ENCODE peak calls at places on chromosomes 6 and 20, in seven cellular contexts. V is CD8-positive, alpha-beta T cell; C is astrocyte of the spinal cord; J is esophagus muscularis mucosa; Q is A549; H is osteocyte; D is CD4-positive, alpha-beta T cell. Y is an unnamed sample.

GRCh38 chr6:132401120-132401940 is at the start of gene MOXD1:
- DNase-seq in C (no peak), Q (peak; percentile 8), J (no peak), V (no peak), D (no peak), H (peak; percentile 88), Y (peak; percentile 75)

GRCh38 chr20:63037669-63038268 is 31.0 kb upstream of the BHLHE23 start:
- DNase-seq in Q (no peak), C (no peak), D (no peak), H (no peak), V (no peak), J (no peak), Y (no peak)

GRCh38 chr6:35473075-35473848 is 5.1 kb downstream of the RPL10A start:
- DNase-seq in V (no peak), Q (no peak), D (no peak), J (no peak), C (no peak), H (no peak), Y (no peak)

GRCh38 chr6:11172501-11173337 is 59.7 kb downstream of the NEDD9 start:
- DNase-seq in Q (peak; percentile 64), V (peak; percentile 80), C (peak; percentile 53), D (peak; percentile 71), H (no peak), J (no peak), Y (peak; percentile 76)

GRCh38 chr6:162591517-162591916 is 136.0 kb downstream of the PRKN start:
- DNase-seq in Q (no peak), J (no peak), H (no peak), D (no peak), V (no peak), C (no peak), Y (no peak)

GRCh38 chr6:169251822-169252804 is 1.5 kb downstream of the THBS2 start:
- DNase-seq in H (peak; percentile 67), J (no peak), Q (no peak), C (no peak), D (no peak), V (no peak), Y (no peak)

GRCh38 chr20:25031241-25031640 is 26.7 kb downstream of the ACSS1 start:
- DNase-seq in Q (no peak), J (no peak), V (no peak), C (no peak), H (no peak), D (no peak), Y (no peak)

GRCh38 chr20:25525295-25525694 is 60.0 kb downstream of the NINL start:
- DNase-seq in J (no peak), D (no peak), V (no peak), H (no peak), Q (no peak), C (no peak), Y (no peak)

GRCh38 chr6:47457370-47457769 is 20.2 kb upstream of the CD2AP start:
- DNase-seq in J (no peak), C (no peak), D (no peak), Q (no peak), H (no peak), V (no peak), Y (no peak)

GRCh38 chr6:159151266-159151855 is 17.8 kb upstream of the FNDC1 start:
- DNase-seq in H (no peak), V (peak; percentile 32), J (no peak), Q (peak; percentile 53), D (no peak), C (peak; percentile 69), Y (no peak)

GRCh38 chr20:53925651-53926401 is 144.6 kb downstream of the BCAS1 start:
- DNase-seq in Q (no peak), D (no peak), J (no peak), V (no peak), C (no peak), H (no peak), Y (no peak)

GRCh38 chr20:62350098-62350628 is 16.9 kb downstream of the LAMA5 start:
- DNase-seq in H (no peak), D (no peak), Q (peak; percentile 93), J (no peak), C (no peak), V (no peak), Y (no peak)

GRCh38 chr6:142705054-142705453 is 239.9 kb downstream of the HIVEP2 start:
- DNase-seq in C (no peak), D (no peak), J (peak; percentile 42), Q (no peak), V (no peak), H (no peak), Y (no peak)

GRCh38 chr6:16876201-16876600 is 114.9 kb upstream of the ATXN1 start:
- DNase-seq in Q (no peak), C (no peak), D (no peak), V (no peak), H (no peak), J (no peak), Y (no peak)

GRCh38 chr6:1325471-1326309 is 13.8 kb downstream of the FOXQ1 start:
- DNase-seq in J (peak; percentile 91), Q (peak; percentile 93), C (peak; percentile 69), D (no peak), V (no peak), H (no peak), Y (no peak)

GRCh38 chr6:42028234-42029061 is 21.9 kb upstream of the TAF8 start:
- DNase-seq in C (peak; percentile 79), J (no peak), H (no peak), V (no peak), Q (peak; percentile 72), D (no peak), Y (no peak)

GRCh38 chr20:47071646-47072185 is 177.1 kb downstream of the EYA2 start:
- DNase-seq in H (no peak), Q (no peak), V (no peak), J (no peak), D (no peak), C (no peak), Y (no peak)

GRCh38 chr20:48739395-48740268 is 88.2 kb downstream of the PREX1 start:
- DNase-seq in V (no peak), H (no peak), D (no peak), C (no peak), J (no peak), Q (no peak), Y (no peak)

GRCh38 chr6:157892363-157892878 is 69.4 kb downstream of the SNX9 start:
- DNase-seq in V (no peak), Q (no peak), D (no peak), H (no peak), C (no peak), J (no peak), Y (no peak)

GRCh38 chr6:37705239-37706051 is 7.8 kb upstream of the MDGA1 start:
- DNase-seq in V (peak; percentile 68), C (peak; percentile 87), Q (peak; percentile 77), D (peak; percentile 56), J (peak; percentile 95), H (peak; percentile 93), Y (peak; percentile 86)

GRCh38 chr20:2210646-2211556 is 84.9 kb upstream of the TGM3 start:
- DNase-seq in D (no peak), H (no peak), J (no peak), V (no peak), Q (peak; percentile 37), C (peak; percentile 36), Y (no peak)

GRCh38 chr20:2206957-2207769 is 88.6 kb upstream of the TGM3 start:
- DNase-seq in D (peak; percentile 25), H (peak; percentile 87), V (peak; percentile 44), C (peak; percentile 55), J (no peak), Q (peak; percentile 73), Y (peak; percentile 85)

GRCh38 chr20:2208897-2209296 is 86.9 kb upstream of the TGM3 start:
- DNase-seq in V (no peak), D (no peak), J (no peak), Q (no peak), H (no peak), C (no peak), Y (no peak)

GRCh38 chr20:2204021-2204420 is 91.8 kb upstream of the TGM3 start:
- DNase-seq in C (no peak), Q (no peak), D (no peak), H (no peak), V (no peak), J (no peak), Y (no peak)

GRCh38 chr20:2207770-2208097 is 88.1 kb upstream of the TGM3 start:
- DNase-seq in D (no peak), V (no peak), J (no peak), H (no peak), C (no peak), Q (no peak), Y (no peak)
- TF ChIP-seq CTCF in D (peak; percentile 10), V (no peak), J (no peak), H (no peak), C (no peak), Q (peak; percentile 26), Y (peak; percentile 16)

GRCh38 chr6:7621761-7622160 is 31.8 kb downstream of the SNRNP48 start:
- DNase-seq in H (peak; percentile 15), Q (no peak), C (no peak), V (no peak), D (no peak), J (no peak), Y (no peak)

GRCh38 chr6:7617954-7618764 is 28.2 kb downstream of the SNRNP48 start:
- DNase-seq in D (no peak), H (no peak), Q (no peak), C (peak; percentile 16), J (no peak), V (no peak), Y (no peak)

GRCh38 chr6:7615611-7616383 is 25.8 kb downstream of the SNRNP48 start:
- DNase-seq in J (no peak), V (peak; percentile 26), D (peak; percentile 12), Q (peak; percentile 57), H (no peak), C (peak; percentile 65), Y (no peak)
- TF ChIP-seq CTCF in J (peak; percentile 54), V (peak; percentile 85), D (peak; percentile 81), Q (peak; percentile 77), H (peak; percentile 83), C (peak; percentile 80), Y (peak; percentile 89)

GRCh38 chr6:79399499-79399898 is 137.7 kb downstream of the LCA5 start:
- DNase-seq in V (no peak), J (no peak), D (no peak), Q (no peak), H (no peak), C (no peak), Y (no peak)

GRCh38 chr6:79403525-79403924 is 133.7 kb downstream of the LCA5 start:
- DNase-seq in J (no peak), C (no peak), V (no peak), Q (no peak), H (no peak), D (no peak), Y (no peak)

GRCh38 chr6:79408598-79408997 is 128.6 kb downstream of the LCA5 start:
- DNase-seq in C (no peak), V (no peak), Q (no peak), D (no peak), H (no peak), J (no peak), Y (no peak)

GRCh38 chr6:79404677-79405076 is 132.6 kb downstream of the LCA5 start:
- DNase-seq in C (no peak), D (no peak), Q (no peak), V (no peak), J (no peak), H (no peak), Y (no peak)

GRCh38 chr6:79404261-79404660 is 133.0 kb downstream of the LCA5 start:
- DNase-seq in Q (no peak), C (no peak), D (no peak), V (no peak), H (no peak), J (no peak), Y (no peak)
- TF ChIP-seq CTCF in Q (no peak), C (no peak), D (no peak), V (no peak), H (no peak), J (no peak), Y (peak; percentile 27)

GRCh38 chr6:26224940-26225847 is 138.0 kb downstream of the HFE start:
- DNase-seq in H (no peak), Q (no peak), J (no peak), D (no peak), C (peak; percentile 96), V (no peak), Y (no peak)
- TF ChIP-seq CTCF in H (peak; percentile 35), Q (no peak), J (no peak), D (no peak), C (peak; percentile 28), V (no peak), Y (peak; percentile 39)

Y was measured in type B pancreatic cell.